ENCODE peak calls at places on chromosomes 5 and 9, in six cellular contexts. W is HFF-Myc, X is fibroblast of lung, O is left ventricle myocardium inferior, D is WTC11, N is esophagus muscularis mucosa. S is an unnamed sample.

GRCh38 chr5:132479812-132480441 is 10.6 kb downstream of the IRF1 start:
- DNase-seq in W (no peak), X (no peak), O (no peak), D (no peak), N (no peak), S (no peak)

GRCh38 chr9:133421615-133422542 is at the start of gene ADAMTS13:
- DNase-seq in W (no peak), X (no peak), O (no peak), D (peak), N (no peak), S (peak)

GRCh38 chr5:60196382-60197113 is 303.0 kb upstream of the PDE4D start:
- DNase-seq in W (peak), X (peak), O (no peak), D (no peak), N (no peak), S (no peak)

GRCh38 chr9:85224301-85224700 is 517.5 kb downstream of the AGTPBP1 start:
- DNase-seq in W (no peak), X (no peak), O (no peak), D (no peak), N (peak), S (no peak)

GRCh38 chr5:171720086-171720485 is 65.5 kb upstream of the SMIM23 start:
- DNase-seq in W (no peak), X (no peak), O (no peak), D (no peak), N (peak), S (no peak)

GRCh38 chr9:128150594-128151342 is 1.5 kb downstream of the LCN2 start:
- DNase-seq in W (no peak), X (no peak), O (no peak), D (peak), N (no peak), S (no peak)

GRCh38 chr9:73269430-73270101 is 117.9 kb downstream of the ANXA1 start:
- DNase-seq in W (peak), X (peak), O (no peak), D (no peak), N (no peak), S (no peak)

GRCh38 chr9:4382722-4383317 is 83.0 kb upstream of the GLIS3 start:
- DNase-seq in W (no peak), X (peak), O (no peak), D (no peak), N (no peak), S (peak)

GRCh38 chr5:1651250-1651649 is 127.5 kb upstream of the LPCAT1 start:
- DNase-seq in W (no peak), X (no peak), O (no peak), D (no peak), N (no peak), S (no peak)

GRCh38 chr5:30498972-30499371 is 694.5 kb upstream of the CDH6 start:
- DNase-seq in W (no peak), X (no peak), O (no peak), D (no peak), N (no peak), S (no peak)

GRCh38 chr9:127754099-127754760 is 19.1 kb upstream of the TOR2A start:
- DNase-seq in W (no peak), X (no peak), O (no peak), D (peak), N (no peak), S (no peak)

GRCh38 chr9:16335788-16336580 is 534.5 kb downstream of the BNC2 start:
- DNase-seq in W (peak), X (peak), O (peak), D (no peak), N (peak), S (no peak)

GRCh38 chr9:28916348-28916747 is 1343.1 kb upstream of the C9orf72 start:
- DNase-seq in W (no peak), X (no peak), O (no peak), D (no peak), N (no peak), S (no peak)

GRCh38 chr9:96460877-96461276 is 10.9 kb downstream of the HABP4 start:
- DNase-seq in W (no peak), X (peak), O (no peak), D (no peak), N (no peak), S (no peak)
- TF ChIP-seq CTCF in W (no peak), X (no peak), O (no peak), D (no peak), N (no peak), S (no peak)

GRCh38 chr5:145680169-145680568 is 155.0 kb downstream of the PRELID2 start:
- DNase-seq in W (no peak), X (no peak), O (no peak), D (peak), N (no peak), S (no peak)
- TF ChIP-seq CTCF in W (peak), X (peak), O (peak), D (peak), N (no peak), S (no peak)

GRCh38 chr9:101119206-101119819 is 90.8 kb downstream of the PLPPR1 start:
- DNase-seq in W (no peak), X (no peak), O (peak), D (peak), N (no peak), S (peak)
- TF ChIP-seq CTCF in W (peak), X (no peak), O (peak), D (peak), N (peak), S (peak)

GRCh38 chr9:89234636-89235035 is 56.0 kb upstream of the SHC3 start:
- DNase-seq in W (no peak), X (peak), O (no peak), D (peak), N (peak), S (peak)
- TF ChIP-seq CTCF in W (no peak), X (no peak), O (peak), D (no peak), N (no peak), S (no peak)

GRCh38 chr9:106717686-106718085 is 145.3 kb upstream of the ZNF462 start:
- DNase-seq in W (no peak), X (peak), O (no peak), D (no peak), N (no peak), S (no peak)
- TF ChIP-seq CTCF in W (no peak), X (no peak), O (peak), D (no peak), N (peak), S (no peak)

GRCh38 chr9:19768798-19769197 is 20.0 kb downstream of the SLC24A2 start:
- DNase-seq in W (no peak), X (no peak), O (no peak), D (no peak), N (no peak), S (no peak)

DNA sequence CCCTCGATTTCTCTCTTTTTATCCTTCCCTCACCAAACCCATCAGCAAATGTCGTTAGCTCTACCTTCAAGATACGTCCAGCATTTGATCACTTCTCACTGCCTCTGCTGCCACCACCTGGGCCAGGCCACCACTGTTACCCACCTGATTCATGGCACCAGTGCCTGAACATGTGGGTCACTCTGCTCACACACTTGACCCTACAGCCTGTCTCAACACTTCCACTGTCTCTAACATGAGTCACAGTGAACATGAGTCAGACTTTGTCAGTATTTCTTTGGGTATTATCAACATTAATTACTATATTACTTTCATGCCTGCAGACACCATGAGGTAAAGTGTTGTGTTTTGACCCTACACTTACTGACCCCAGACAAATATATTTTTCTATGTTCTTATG is 19.6 kb downstream of the SLC24A2 start:
- DNase-seq in W (no peak), X (no peak), O (no peak), D (no peak), N (no peak), S (no peak)
- TF ChIP-seq CTCF in W (no peak), X (no peak), O (no peak), D (no peak), N (no peak), S (peak)

GRCh38 chr9:112712678-112713077 is 5.2 kb downstream of the INIP start:
- DNase-seq in W (no peak), X (no peak), O (no peak), D (no peak), N (no peak), S (no peak)

GRCh38 chr9:112719292-112719691 is 1.4 kb upstream of the INIP start:
- DNase-seq in W (no peak), X (peak), O (no peak), D (no peak), N (no peak), S (peak)

GRCh38 chr9:112719696-112720095 is 1.8 kb upstream of the INIP start:
- DNase-seq in W (no peak), X (no peak), O (no peak), D (no peak), N (no peak), S (no peak)

DNA sequence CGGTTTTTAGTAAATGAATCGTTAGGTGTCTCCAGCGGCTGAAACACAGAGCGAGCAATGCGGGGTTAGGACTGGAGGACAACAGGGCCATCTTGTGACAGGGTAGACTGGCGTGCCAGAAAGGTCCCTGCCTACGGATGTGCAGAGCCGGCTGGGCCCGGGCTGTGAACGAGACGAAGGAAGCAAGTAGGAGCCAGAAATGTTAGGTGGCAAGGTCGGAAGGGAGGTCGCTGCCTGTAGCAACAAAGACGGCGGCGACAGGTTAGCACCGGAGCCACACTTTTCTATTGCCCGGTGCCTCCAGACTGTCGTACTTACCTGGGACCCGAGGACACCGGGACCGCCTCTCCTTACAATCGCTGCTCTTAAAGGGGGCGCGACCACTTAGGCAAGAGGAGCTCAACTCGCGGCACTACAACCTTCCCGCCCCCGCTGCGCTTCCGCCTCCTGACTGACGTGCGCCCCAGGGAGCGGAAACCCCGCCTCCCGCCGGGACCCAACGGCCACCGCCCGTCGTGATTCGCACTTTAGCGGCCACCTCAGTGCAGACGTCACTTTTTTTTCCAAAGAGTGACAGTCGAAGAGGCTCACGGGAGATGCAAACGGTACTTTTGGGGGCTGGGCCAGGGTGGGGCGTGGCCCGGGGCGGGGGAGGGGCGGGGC is at the start of gene INIP:
- DNase-seq in W (peak), X (peak), O (peak), D (peak), N (peak), S (peak)
- TF ChIP-seq CTCF in W (no peak), X (no peak), O (peak), D (no peak), N (no peak), S (peak)

DNA sequence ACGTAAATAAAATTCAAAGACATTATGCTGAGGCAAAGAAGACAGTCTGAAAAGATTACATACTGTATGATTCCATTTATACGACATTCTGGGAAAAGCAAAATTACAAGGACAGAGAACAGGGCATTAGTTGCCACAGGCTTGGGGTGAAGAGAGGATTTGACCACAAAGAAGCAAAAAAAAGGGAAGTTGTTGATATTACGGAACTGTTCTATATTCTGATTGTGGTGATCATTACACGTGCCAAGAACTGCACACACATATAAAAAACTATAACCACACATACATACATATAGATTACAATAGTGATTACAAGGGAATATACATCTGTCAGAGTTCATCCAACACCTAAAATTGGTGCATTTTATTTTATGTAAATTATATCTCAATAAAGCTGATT is 24.1 kb downstream of the CDK5RAP2 start:
- DNase-seq in W (no peak), X (no peak), O (no peak), D (no peak), N (no peak), S (no peak)
- TF ChIP-seq CTCF in W (no peak), X (no peak), O (no peak), D (no peak), N (no peak), S (no peak)

GRCh38 chr5:164326219-164326618 is 820.8 kb downstream of the MAT2B start:
- DNase-seq in W (no peak), X (no peak), O (no peak), D (no peak), N (no peak), S (no peak)
- TF ChIP-seq CTCF in W (peak), X (no peak), O (no peak), D (peak), N (no peak), S (no peak)

DNA sequence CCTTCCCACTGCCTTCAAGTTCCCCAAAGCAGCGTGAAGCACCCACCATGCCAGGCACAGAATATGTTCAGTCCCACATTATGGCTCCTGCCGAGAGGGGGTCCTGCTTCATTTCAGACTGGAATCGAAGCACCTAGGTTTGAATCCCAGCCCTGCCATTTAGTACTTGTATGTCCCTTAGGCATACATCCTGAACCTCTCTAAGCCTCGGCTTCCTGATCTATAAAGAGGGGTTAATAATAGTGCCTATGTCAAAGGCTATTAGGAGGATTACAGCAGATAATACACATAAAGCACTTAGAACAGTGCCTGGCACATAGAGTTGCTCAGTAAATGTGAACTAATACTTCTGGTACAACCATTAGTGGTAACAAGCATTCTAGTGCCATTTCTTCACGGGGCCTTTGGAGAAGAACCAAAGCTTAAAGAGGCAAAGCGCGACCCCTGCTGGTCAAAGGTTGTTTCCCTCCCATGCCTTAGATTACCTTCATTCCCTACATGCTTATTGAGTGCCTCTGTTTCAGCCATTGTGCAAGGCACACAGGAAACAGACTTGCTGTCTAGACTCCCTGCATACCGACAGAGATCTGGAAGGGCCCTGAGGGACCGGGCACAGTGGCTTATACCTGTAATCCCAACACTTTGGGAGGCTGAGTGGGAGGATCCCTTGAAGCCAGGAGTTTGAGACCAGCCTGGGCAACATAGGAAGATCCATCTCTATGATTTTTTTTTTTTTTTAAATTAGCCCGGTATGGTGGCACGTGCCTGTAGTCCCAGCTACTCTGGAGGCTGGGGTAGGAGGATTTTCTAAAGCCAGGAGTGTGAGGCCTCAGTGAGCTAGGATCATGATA is 98.3 kb downstream of the PPARGC1B start:
- DNase-seq in W (peak), X (peak), O (peak), D (peak), N (peak), S (peak)
- TF ChIP-seq CTCF in W (peak), X (peak), O (peak), D (peak), N (peak), S (peak)

S was measured in GM13976.